ENCODE peak calls at places on chromosomes 4 and X, in six cellular contexts. X is sciatic nerve, E is NCI-H69, P is H4, Q is GM10248, B is GM12891. F is an unnamed sample.

GRCh38 chr4:2809610-2810180 is 16.8 kb downstream of the SH3BP2 start:
- DNase-seq in X (no peak), E (peak), P (no peak), Q (no peak), B (no peak), F (no peak)

GRCh38 chr4:41693629-41694028 is 54.9 kb downstream of the PHOX2B start:
- DNase-seq in X (no peak), E (peak), P (peak), Q (no peak), B (no peak), F (peak)

GRCh38 chr4:177229331-177229730 is 80.3 kb upstream of the NEIL3 start:
- DNase-seq in X (no peak), E (no peak), P (peak), Q (no peak), B (peak), F (no peak)

GRCh38 chrX:71282514-71283408 is 674 bp upstream of the NONO start:
- DNase-seq in X (no peak), E (no peak), P (no peak), Q (peak), B (no peak), F (no peak)

GRCh38 chrX:53283567-53283966 is 2.2 kb upstream of the IQSEC2 start:
- DNase-seq in X (no peak), E (no peak), P (no peak), Q (no peak), B (no peak), F (no peak)

GRCh38 chr4:15920723-15921591 is 17.6 kb downstream of the FGFBP1 start:
- DNase-seq in X (no peak), E (peak), P (peak), Q (no peak), B (no peak), F (peak)

GRCh38 chr4:168434993-168435392 is 45.3 kb downstream of the DDX60L start:
- DNase-seq in X (no peak), E (no peak), P (no peak), Q (no peak), B (no peak), F (no peak)

GRCh38 chr4:106238819-106239420 is 77.1 kb downstream of the TBCK start:
- DNase-seq in X (no peak), E (peak), P (peak), Q (no peak), B (peak), F (peak)

GRCh38 chr4:82770607-82771006 is 28.0 kb downstream of the SCD5 start:
- DNase-seq in X (no peak), E (no peak), P (no peak), Q (no peak), B (no peak), F (no peak)

GRCh38 chrX:136954930-136955329 is 74.4 kb upstream of the RBMX start:
- DNase-seq in X (no peak), E (peak), P (peak), Q (no peak), B (no peak), F (peak)

GRCh38 chr4:25915359-25915716 is 1.3 kb downstream of the SMIM20 start:
- DNase-seq in X (no peak), E (peak), P (no peak), Q (no peak), B (no peak), F (peak)

GRCh38 chr4:41575207-41575606 is 37.2 kb downstream of the LIMCH1 start:
- DNase-seq in X (no peak), E (no peak), P (no peak), Q (no peak), B (no peak), F (no peak)

GRCh38 chr4:43564601-43565000 is 672.1 kb downstream of the GRXCR1 start:
- DNase-seq in X (no peak), E (no peak), P (no peak), Q (no peak), B (no peak), F (no peak)

GRCh38 chr4:164441131-164441530 is 312.8 kb upstream of the SMIM31 start:
- DNase-seq in X (no peak), E (no peak), P (no peak), Q (no peak), B (no peak), F (no peak)

GRCh38 chr4:148790246-148790645 is 348.0 kb upstream of the NR3C2 start:
- DNase-seq in X (no peak), E (no peak), P (peak), Q (no peak), B (no peak), F (no peak)

GRCh38 chr4:163866728-163867313 is 372.3 kb downstream of the TMA16 start:
- DNase-seq in X (no peak), E (peak), P (peak), Q (no peak), B (no peak), F (no peak)

GRCh38 chr4:4782969-4783368 is 76.5 kb upstream of the MSX1 start:
- DNase-seq in X (no peak), E (no peak), P (no peak), Q (no peak), B (no peak), F (peak)

GRCh38 chr4:124262211-124263179 is 450.0 kb downstream of the ANKRD50 start:
- DNase-seq in X (peak), E (peak), P (peak), Q (peak), B (peak), F (peak)

GRCh38 chr4:178339769-178340168 is 897.5 kb upstream of the AGA start:
- DNase-seq in X (no peak), E (no peak), P (no peak), Q (no peak), B (no peak), F (no peak)

GRCh38 chr4:107261241-107261874 is 225.2 kb upstream of the DKK2 start:
- DNase-seq in X (no peak), E (no peak), P (no peak), Q (no peak), B (no peak), F (peak)

GRCh38 chrX:9349572-9350259 is 115.1 kb upstream of the TBL1X start:
- DNase-seq in X (no peak), E (no peak), P (peak), Q (no peak), B (no peak), F (peak)

GRCh38 chrX:140724337-140725105 is 15.0 kb downstream of the LINC00632 start:
- DNase-seq in X (no peak), E (no peak), P (no peak), Q (no peak), B (no peak), F (peak)

GRCh38 chr4:15139599-15139998 is 137.3 kb downstream of the CPEB2 start:
- DNase-seq in X (no peak), E (no peak), P (no peak), Q (no peak), B (no peak), F (no peak)

GRCh38 chr4:145406970-145407369 is 74.7 kb upstream of the SMAD1 start:
- DNase-seq in X (no peak), E (no peak), P (no peak), Q (no peak), B (no peak), F (no peak)

GRCh38 chrX:38891641-38892413 is 90.6 kb downstream of the MID1IP1 start:
- DNase-seq in X (no peak), E (no peak), P (no peak), Q (peak), B (no peak), F (peak)

GRCh38 chr4:138035781-138036258 is 206.3 kb downstream of the SLC7A11 start:
- DNase-seq in X (no peak), E (peak), P (peak), Q (peak), B (peak), F (peak)

GRCh38 chr4:3775576-3775975 is 9.4 kb downstream of the ADRA2C start:
- DNase-seq in X (no peak), E (no peak), P (no peak), Q (no peak), B (no peak), F (no peak)

F was measured in AG10803.